ENCODE peak calls at places on chromosome 12, in six cellular contexts. One of them, this sample, is unnamed.

GRCh38 chr12:110349521-110350151 is 53.9 kb downstream of the ANAPC7 start:
- DNase-seq in stomach: no peak
- DNase-seq in omental fat pad: no peak
- DNase-seq in EL: no peak
- DNase-seq in H4: no peak
- DNase-seq in stimulated activated CD4-positive, alpha-beta T cell treated with anti-CD3 and anti-CD28 coated beads, TNF-alpha, amount 100 ng/mL, for 1 hour: peak
- DNase-seq in this sample: no peak

GRCh38 chr12:113392988-113393579 is 10.6 kb downstream of the SDS start:
- DNase-seq in stomach: no peak
- DNase-seq in omental fat pad: no peak
- DNase-seq in EL: no peak
- DNase-seq in H4: no peak
- DNase-seq in stimulated activated CD4-positive, alpha-beta T cell treated with anti-CD3 and anti-CD28 coated beads, TNF-alpha, amount 100 ng/mL, for 1 hour: no peak
- DNase-seq in this sample: peak

GRCh38 chr12:29521951-29522350 is 24.5 kb upstream of the OVCH1 start:
- DNase-seq in stomach: no peak
- DNase-seq in omental fat pad: no peak
- DNase-seq in EL: peak
- DNase-seq in H4: no peak
- DNase-seq in stimulated activated CD4-positive, alpha-beta T cell treated with anti-CD3 and anti-CD28 coated beads, TNF-alpha, amount 100 ng/mL, for 1 hour: no peak
- DNase-seq in this sample: no peak

GRCh38 chr12:110176745-110177144 is 52.6 kb downstream of the IFT81 start:
- DNase-seq in stomach: no peak
- DNase-seq in omental fat pad: no peak
- DNase-seq in EL: peak
- DNase-seq in H4: no peak
- DNase-seq in stimulated activated CD4-positive, alpha-beta T cell treated with anti-CD3 and anti-CD28 coated beads, TNF-alpha, amount 100 ng/mL, for 1 hour: no peak
- DNase-seq in this sample: no peak

GRCh38 chr12:1505576-1505975 is 88.8 kb downstream of the FBXL14 start:
- DNase-seq in stomach: no peak
- DNase-seq in omental fat pad: no peak
- DNase-seq in EL: no peak
- DNase-seq in H4: no peak
- DNase-seq in stimulated activated CD4-positive, alpha-beta T cell treated with anti-CD3 and anti-CD28 coated beads, TNF-alpha, amount 100 ng/mL, for 1 hour: no peak
- DNase-seq in this sample: no peak

GRCh38 chr12:111313833-111314259 is 55.0 kb downstream of the PHETA1 start:
- DNase-seq in stomach: peak
- DNase-seq in omental fat pad: peak
- DNase-seq in EL: peak
- DNase-seq in H4: peak
- DNase-seq in stimulated activated CD4-positive, alpha-beta T cell treated with anti-CD3 and anti-CD28 coated beads, TNF-alpha, amount 100 ng/mL, for 1 hour: peak
- DNase-seq in this sample: peak

GRCh38 chr12:45259732-45260480 is 44.0 kb downstream of the ANO6 start:
- DNase-seq in stomach: no peak
- DNase-seq in omental fat pad: no peak
- DNase-seq in EL: peak
- DNase-seq in H4: peak
- DNase-seq in stimulated activated CD4-positive, alpha-beta T cell treated with anti-CD3 and anti-CD28 coated beads, TNF-alpha, amount 100 ng/mL, for 1 hour: no peak
- DNase-seq in this sample: peak

GRCh38 chr12:75632452-75632851 is 121.0 kb upstream of the KRR1 start:
- DNase-seq in stomach: no peak
- DNase-seq in omental fat pad: no peak
- DNase-seq in EL: no peak
- DNase-seq in H4: no peak
- DNase-seq in stimulated activated CD4-positive, alpha-beta T cell treated with anti-CD3 and anti-CD28 coated beads, TNF-alpha, amount 100 ng/mL, for 1 hour: no peak
- DNase-seq in this sample: no peak

GRCh38 chr12:63103489-63104131 is 47.4 kb downstream of the AVPR1A start:
- DNase-seq in stomach: no peak
- DNase-seq in omental fat pad: no peak
- DNase-seq in EL: peak
- DNase-seq in H4: no peak
- DNase-seq in stimulated activated CD4-positive, alpha-beta T cell treated with anti-CD3 and anti-CD28 coated beads, TNF-alpha, amount 100 ng/mL, for 1 hour: no peak
- DNase-seq in this sample: no peak

GRCh38 chr12:130675791-130676190 is 40.3 kb downstream of the RIMBP2 start:
- DNase-seq in stomach: no peak
- DNase-seq in omental fat pad: no peak
- DNase-seq in EL: no peak
- DNase-seq in H4: no peak
- DNase-seq in stimulated activated CD4-positive, alpha-beta T cell treated with anti-CD3 and anti-CD28 coated beads, TNF-alpha, amount 100 ng/mL, for 1 hour: no peak
- DNase-seq in this sample: no peak

GRCh38 chr12:57011438-57012424 is 4.6 kb downstream of the TAC3 start:
- DNase-seq in stomach: no peak
- DNase-seq in omental fat pad: no peak
- DNase-seq in EL: no peak
- DNase-seq in H4: no peak
- DNase-seq in stimulated activated CD4-positive, alpha-beta T cell treated with anti-CD3 and anti-CD28 coated beads, TNF-alpha, amount 100 ng/mL, for 1 hour: no peak
- DNase-seq in this sample: no peak

GRCh38 chr12:44385964-44386363 is 490.2 kb downstream of the NELL2 start:
- DNase-seq in stomach: no peak
- DNase-seq in omental fat pad: no peak
- DNase-seq in EL: no peak
- DNase-seq in H4: no peak
- DNase-seq in stimulated activated CD4-positive, alpha-beta T cell treated with anti-CD3 and anti-CD28 coated beads, TNF-alpha, amount 100 ng/mL, for 1 hour: no peak
- DNase-seq in this sample: no peak

GRCh38 chr12:81081726-81082125 is 3.8 kb downstream of the ACSS3 start:
- DNase-seq in stomach: no peak
- DNase-seq in omental fat pad: no peak
- DNase-seq in EL: no peak
- DNase-seq in H4: no peak
- DNase-seq in stimulated activated CD4-positive, alpha-beta T cell treated with anti-CD3 and anti-CD28 coated beads, TNF-alpha, amount 100 ng/mL, for 1 hour: no peak
- DNase-seq in this sample: no peak

GRCh38 chr12:59895161-59895785 is 299.4 kb downstream of the SLC16A7 start:
- DNase-seq in stomach: no peak
- DNase-seq in omental fat pad: no peak
- DNase-seq in EL: no peak
- DNase-seq in H4: no peak
- DNase-seq in stimulated activated CD4-positive, alpha-beta T cell treated with anti-CD3 and anti-CD28 coated beads, TNF-alpha, amount 100 ng/mL, for 1 hour: no peak
- DNase-seq in this sample: no peak

GRCh38 chr12:103586132-103586531 is 941 bp upstream of the STAB2 start:
- DNase-seq in stomach: no peak
- DNase-seq in omental fat pad: no peak
- DNase-seq in EL: no peak
- DNase-seq in H4: no peak
- DNase-seq in stimulated activated CD4-positive, alpha-beta T cell treated with anti-CD3 and anti-CD28 coated beads, TNF-alpha, amount 100 ng/mL, for 1 hour: no peak
- DNase-seq in this sample: no peak

GRCh38 chr12:116317139-116317538 is 39.6 kb upstream of the MED13L start:
- DNase-seq in stomach: no peak
- DNase-seq in omental fat pad: no peak
- DNase-seq in EL: no peak
- DNase-seq in H4: no peak
- DNase-seq in stimulated activated CD4-positive, alpha-beta T cell treated with anti-CD3 and anti-CD28 coated beads, TNF-alpha, amount 100 ng/mL, for 1 hour: no peak
- DNase-seq in this sample: no peak

GRCh38 chr12:47967461-47968430 is 4.3 kb downstream of the TMEM106C start:
- DNase-seq in stomach: no peak
- DNase-seq in omental fat pad: no peak
- DNase-seq in EL: no peak
- DNase-seq in H4: no peak
- DNase-seq in stimulated activated CD4-positive, alpha-beta T cell treated with anti-CD3 and anti-CD28 coated beads, TNF-alpha, amount 100 ng/mL, for 1 hour: no peak
- DNase-seq in this sample: no peak

GRCh38 chr12:123696641-123697040 is 15.5 kb upstream of the ATP6V0A2 start:
- DNase-seq in stomach: no peak
- DNase-seq in omental fat pad: no peak
- DNase-seq in EL: no peak
- DNase-seq in H4: no peak
- DNase-seq in stimulated activated CD4-positive, alpha-beta T cell treated with anti-CD3 and anti-CD28 coated beads, TNF-alpha, amount 100 ng/mL, for 1 hour: no peak
- DNase-seq in this sample: no peak

GRCh38 chr12:198708-199107 is 15.2 kb downstream of the SLC6A12 start:
- DNase-seq in stomach: no peak
- DNase-seq in omental fat pad: no peak
- DNase-seq in EL: no peak
- DNase-seq in H4: no peak
- DNase-seq in stimulated activated CD4-positive, alpha-beta T cell treated with anti-CD3 and anti-CD28 coated beads, TNF-alpha, amount 100 ng/mL, for 1 hour: no peak
- DNase-seq in this sample: no peak

GRCh38 chr12:12270226-12270625 is 3.4 kb upstream of the LRP6 start:
- DNase-seq in stomach: no peak
- DNase-seq in omental fat pad: no peak
- DNase-seq in EL: no peak
- DNase-seq in H4: no peak
- DNase-seq in stimulated activated CD4-positive, alpha-beta T cell treated with anti-CD3 and anti-CD28 coated beads, TNF-alpha, amount 100 ng/mL, for 1 hour: no peak
- DNase-seq in this sample: no peak

GRCh38 chr12:122009741-122010140 is 11.9 kb upstream of the BCL7A start:
- DNase-seq in stomach: no peak
- DNase-seq in omental fat pad: no peak
- DNase-seq in EL: no peak
- DNase-seq in H4: no peak
- DNase-seq in stimulated activated CD4-positive, alpha-beta T cell treated with anti-CD3 and anti-CD28 coated beads, TNF-alpha, amount 100 ng/mL, for 1 hour: no peak
- DNase-seq in this sample: no peak

GRCh38 chr12:57248934-57249742 is 1.8 kb downstream of the STAC3 start:
- DNase-seq in stomach: no peak
- DNase-seq in omental fat pad: no peak
- DNase-seq in EL: no peak
- DNase-seq in H4: no peak
- DNase-seq in stimulated activated CD4-positive, alpha-beta T cell treated with anti-CD3 and anti-CD28 coated beads, TNF-alpha, amount 100 ng/mL, for 1 hour: no peak
- DNase-seq in this sample: no peak

GRCh38 chr12:116427200-116427932 is 131.8 kb upstream of the MAP1LC3B2 start:
- DNase-seq in stomach: no peak
- DNase-seq in omental fat pad: no peak
- DNase-seq in EL: peak
- DNase-seq in H4: no peak
- DNase-seq in stimulated activated CD4-positive, alpha-beta T cell treated with anti-CD3 and anti-CD28 coated beads, TNF-alpha, amount 100 ng/mL, for 1 hour: no peak
- DNase-seq in this sample: no peak

GRCh38 chr12:25960176-25960575 is 1.7 kb downstream of the RASSF8 start:
- DNase-seq in stomach: no peak
- DNase-seq in omental fat pad: no peak
- DNase-seq in EL: peak
- DNase-seq in H4: peak
- DNase-seq in stimulated activated CD4-positive, alpha-beta T cell treated with anti-CD3 and anti-CD28 coated beads, TNF-alpha, amount 100 ng/mL, for 1 hour: no peak
- DNase-seq in this sample: no peak

GRCh38 chr12:14699923-14700322 is 3.5 kb upstream of the GUCY2C start:
- DNase-seq in stomach: no peak
- DNase-seq in omental fat pad: no peak
- DNase-seq in EL: no peak
- DNase-seq in H4: no peak
- DNase-seq in stimulated activated CD4-positive, alpha-beta T cell treated with anti-CD3 and anti-CD28 coated beads, TNF-alpha, amount 100 ng/mL, for 1 hour: no peak
- DNase-seq in this sample: no peak

GRCh38 chr12:43338848-43339526 is 213.0 kb downstream of the ADAMTS20 start:
- DNase-seq in stomach: no peak
- DNase-seq in omental fat pad: no peak
- DNase-seq in EL: peak
- DNase-seq in H4: peak
- DNase-seq in stimulated activated CD4-positive, alpha-beta T cell treated with anti-CD3 and anti-CD28 coated beads, TNF-alpha, amount 100 ng/mL, for 1 hour: no peak
- DNase-seq in this sample: no peak

GRCh38 chr12:15621140-15621539 is 168.0 kb downstream of the EPS8 start:
- DNase-seq in stomach: no peak
- DNase-seq in omental fat pad: no peak
- DNase-seq in EL: no peak
- DNase-seq in H4: no peak
- DNase-seq in stimulated activated CD4-positive, alpha-beta T cell treated with anti-CD3 and anti-CD28 coated beads, TNF-alpha, amount 100 ng/mL, for 1 hour: no peak
- DNase-seq in this sample: no peak

GRCh38 chr12:2108166-2108565 is 55.4 kb downstream of the CACNA1C start:
- DNase-seq in stomach: no peak
- DNase-seq in omental fat pad: no peak
- DNase-seq in EL: no peak
- DNase-seq in H4: no peak
- DNase-seq in stimulated activated CD4-positive, alpha-beta T cell treated with anti-CD3 and anti-CD28 coated beads, TNF-alpha, amount 100 ng/mL, for 1 hour: no peak
- DNase-seq in this sample: no peak

GRCh38 chr12:64826234-64826633 is 1.8 kb downstream of the TBC1D30 start:
- DNase-seq in stomach: peak
- DNase-seq in omental fat pad: no peak
- DNase-seq in EL: peak
- DNase-seq in H4: peak
- DNase-seq in stimulated activated CD4-positive, alpha-beta T cell treated with anti-CD3 and anti-CD28 coated beads, TNF-alpha, amount 100 ng/mL, for 1 hour: no peak
- DNase-seq in this sample: peak

GRCh38 chr12:30969006-30969405 is 42.5 kb downstream of the TSPAN11 start:
- DNase-seq in stomach: no peak
- DNase-seq in omental fat pad: no peak
- DNase-seq in EL: no peak
- DNase-seq in H4: no peak
- DNase-seq in stimulated activated CD4-positive, alpha-beta T cell treated with anti-CD3 and anti-CD28 coated beads, TNF-alpha, amount 100 ng/mL, for 1 hour: no peak
- DNase-seq in this sample: no peak

GRCh38 chr12:84357314-84357713 is 555.3 kb downstream of the SLC6A15 start:
- DNase-seq in stomach: no peak
- DNase-seq in omental fat pad: no peak
- DNase-seq in EL: no peak
- DNase-seq in H4: no peak
- DNase-seq in stimulated activated CD4-positive, alpha-beta T cell treated with anti-CD3 and anti-CD28 coated beads, TNF-alpha, amount 100 ng/mL, for 1 hour: no peak
- DNase-seq in this sample: no peak

GRCh38 chr12:99110866-99111265 is 465.8 kb downstream of the APAF1 start:
- DNase-seq in stomach: no peak
- DNase-seq in omental fat pad: no peak
- DNase-seq in EL: no peak
- DNase-seq in H4: no peak
- DNase-seq in stimulated activated CD4-positive, alpha-beta T cell treated with anti-CD3 and anti-CD28 coated beads, TNF-alpha, amount 100 ng/mL, for 1 hour: no peak
- DNase-seq in this sample: no peak

GRCh38 chr12:52156310-52156709 is 35.5 kb downstream of the KRT80 start:
- DNase-seq in stomach: no peak
- DNase-seq in omental fat pad: no peak
- DNase-seq in EL: peak
- DNase-seq in H4: no peak
- DNase-seq in stimulated activated CD4-positive, alpha-beta T cell treated with anti-CD3 and anti-CD28 coated beads, TNF-alpha, amount 100 ng/mL, for 1 hour: no peak
- DNase-seq in this sample: no peak

GRCh38 chr12:80420075-80420474 is 24.0 kb upstream of the PTPRQ start:
- DNase-seq in stomach: no peak
- DNase-seq in omental fat pad: no peak
- DNase-seq in EL: no peak
- DNase-seq in H4: no peak
- DNase-seq in stimulated activated CD4-positive, alpha-beta T cell treated with anti-CD3 and anti-CD28 coated beads, TNF-alpha, amount 100 ng/mL, for 1 hour: no peak
- DNase-seq in this sample: no peak

GRCh38 chr12:124555168-124555928 is 12.1 kb downstream of the NCOR2 start:
- DNase-seq in stomach: no peak
- DNase-seq in omental fat pad: no peak
- DNase-seq in EL: no peak
- DNase-seq in H4: no peak
- DNase-seq in stimulated activated CD4-positive, alpha-beta T cell treated with anti-CD3 and anti-CD28 coated beads, TNF-alpha, amount 100 ng/mL, for 1 hour: no peak
- DNase-seq in this sample: no peak

This sample was measured in colonic mucosa.